ENCODE peak calls at places on chromosomes 3 and 15, in nine cellular contexts. Z, H, J, T, C, R, M, N and E are unnamed samples.

GRCh38 chr3:98824256-98824655 is 61.1 kb downstream of the ST3GAL6 start:
- ATAC-seq in M (no peak), T (no peak), C (no peak), N (no peak), Z (no peak), J (no peak), H (no peak), R (no peak), E (peak; percentile 45)

GRCh38 chr3:49725906-49726681 is 2.3 kb upstream of the GMPPB start:
- ATAC-seq in M (no peak), H (no peak), R (no peak), J (no peak), N (no peak), T (no peak), C (no peak), Z (no peak), E (no peak)

GRCh38 chr15:60364306-60364924 is 33.4 kb downstream of the ANXA2 start:
- ATAC-seq in H (no peak), J (no peak), N (no peak), C (no peak), Z (no peak), R (no peak), M (no peak), T (no peak), E (no peak)

GRCh38 chr3:12232785-12233317 is 56.0 kb upstream of the PPARG start:
- ATAC-seq in N (no peak), M (no peak), R (no peak), C (no peak), T (no peak), Z (peak; percentile 87), J (no peak), H (no peak), E (no peak)

GRCh38 chr3:33868309-33868708 is 69.9 kb downstream of the PDCD6IP start:
- ATAC-seq in Z (peak; percentile 91), M (no peak), N (no peak), R (no peak), C (no peak), T (no peak), J (no peak), H (no peak), E (no peak)

GRCh38 chr3:14265246-14265962 is 86.8 kb downstream of the LSM3 start:
- ATAC-seq in M (no peak), Z (no peak), C (peak; percentile 47), N (peak; percentile 85), R (peak; percentile 86), T (no peak), J (no peak), H (no peak), E (no peak)

GRCh38 chr3:128278130-128278529 is 124.8 kb downstream of the EEFSEC start:
- ATAC-seq in C (no peak), N (no peak), Z (no peak), M (no peak), R (no peak), H (no peak), J (no peak), T (no peak), E (no peak)

GRCh38 chr3:165800970-165801369 is 36.3 kb downstream of the BCHE start:
- ATAC-seq in H (no peak), J (no peak), T (no peak), R (peak; percentile 27), N (no peak), C (no peak), Z (no peak), M (no peak), E (no peak)

GRCh38 chr3:13040381-13041074 is 32.7 kb downstream of the IQSEC1 start:
- ATAC-seq in Z (peak; percentile 97), R (no peak), H (no peak), C (peak; percentile 94), N (no peak), M (peak; percentile 99), T (peak; percentile 62), J (no peak), E (no peak)